ENCODE peak calls at places on chromosomes 12 and 14, in seven cellular contexts. H is stomach, N is tibial artery, S is adrenal gland, E is AG04450, Q is uterus, M is fibroblast of lung. R is an unnamed sample.

GRCh38 chr12:7667025-7667575 is 1.4 kb upstream of the APOBEC1 start:
- DNase-seq in Q (no peak), S (no peak), N (no peak), H (no peak), M (no peak), E (no peak), R (no peak)

GRCh38 chr14:93034671-93034994 is 81.1 kb downstream of the ITPK1 start:
- DNase-seq in E (no peak), Q (no peak), N (no peak), S (no peak), H (no peak), M (no peak), R (no peak)

GRCh38 chr12:69475237-69475984 is 5.2 kb downstream of the FRS2 start:
- DNase-seq in E (no peak), H (no peak), N (no peak), S (no peak), Q (no peak), M (peak; percentile 67), R (no peak)

GRCh38 chr12:11576104-11576503 is 73.4 kb upstream of the ETV6 start:
- DNase-seq in E (no peak), Q (no peak), H (no peak), N (no peak), S (no peak), M (peak; percentile 23), R (no peak)

GRCh38 chr12:6465467-6466183 is 4.9 kb downstream of the VAMP1 start:
- DNase-seq in E (peak; percentile 37), M (peak; percentile 85), H (peak; percentile 53), N (no peak), Q (peak; percentile 38), S (peak; percentile 48), R (no peak)

GRCh38 chr14:23432946-23433345 is 2.5 kb downstream of the MYH7 start:
- DNase-seq in Q (no peak), S (peak; percentile 10), M (no peak), H (no peak), N (peak; percentile 57), E (no peak), R (no peak)

GRCh38 chr14:59190372-59190771 is 1.9 kb downstream of the DAAM1 start:
- DNase-seq in E (no peak), H (no peak), N (no peak), M (no peak), S (peak; percentile 28), Q (no peak), R (no peak)

GRCh38 chr12:6828671-6829531 is 694 bp downstream of the P3H3 start:
- DNase-seq in E (no peak), N (no peak), S (no peak), Q (peak; percentile 53), H (peak; percentile 56), M (peak; percentile 57), R (no peak)

GRCh38 chr14:52348279-52348678 is 34.2 kb downstream of the PTGER2 start:
- DNase-seq in S (no peak), H (no peak), Q (no peak), M (peak; percentile 74), N (no peak), E (no peak), R (no peak)

GRCh38 chr14:53532871-53533270 is 379.7 kb upstream of the DDHD1 start:
- DNase-seq in N (no peak), Q (no peak), M (no peak), S (no peak), E (no peak), H (no peak), R (no peak)

GRCh38 chr12:112303004-112303403 is 79.2 kb downstream of the HECTD4 start:
- DNase-seq in M (peak; percentile 58), S (no peak), Q (no peak), N (no peak), H (no peak), E (peak; percentile 52), R (no peak)

GRCh38 chr12:58564721-58565120 is 355.6 kb downstream of the LRIG3 start:
- DNase-seq in N (no peak), M (peak; percentile 56), H (no peak), Q (no peak), E (peak; percentile 27), S (no peak), R (no peak)

GRCh38 chr14:52015411-52016030 is 26.2 kb downstream of the RTRAF start:
- DNase-seq in N (no peak), S (no peak), E (no peak), M (no peak), H (peak; percentile 68), Q (no peak), R (no peak)

GRCh38 chr12:24198070-24198469 is 248.6 kb upstream of the SOX5 start:
- DNase-seq in N (no peak), H (no peak), E (no peak), M (peak; percentile 15), S (no peak), Q (no peak), R (no peak)

GRCh38 chr12:26843306-26843705 is 10.3 kb upstream of the ITPR2 start:
- DNase-seq in Q (no peak), M (no peak), S (no peak), N (no peak), H (no peak), E (no peak), R (no peak)

GRCh38 chr12:76916170-76916540 is 37.3 kb upstream of the CSRP2 start:
- DNase-seq in N (no peak), Q (no peak), M (no peak), S (no peak), E (no peak), H (no peak), R (no peak)

GRCh38 chr14:96624661-96625435 is 122.7 kb downstream of the PAPOLA start:
- DNase-seq in Q (no peak), M (no peak), H (no peak), N (peak; percentile 54), E (no peak), S (no peak), R (no peak)

GRCh38 chr14:100740196-100740825 is 13.6 kb downstream of the DLK1 start:
- DNase-seq in N (peak; percentile 25), Q (no peak), S (no peak), H (no peak), M (no peak), E (no peak), R (no peak)

GRCh38 chr12:46373303-46374182 is 970 bp upstream of the SLC38A2 start:
- DNase-seq in S (peak; percentile 35), H (peak; percentile 51), E (no peak), N (peak; percentile 82), Q (peak; percentile 60), M (peak; percentile 71), R (peak; percentile 85)

GRCh38 chr14:103143535-103143934 is 20.3 kb downstream of the TNFAIP2 start:
- DNase-seq in S (no peak), N (no peak), E (no peak), H (no peak), M (peak; percentile 60), Q (no peak), R (no peak)

GRCh38 chr12:57079821-57080220 is 1.2 kb upstream of the NEMP1 start:
- DNase-seq in M (no peak), N (no peak), Q (no peak), E (no peak), S (no peak), H (no peak), R (no peak)

GRCh38 chr14:32473476-32473875 is 144.4 kb downstream of the AKAP6 start:
- DNase-seq in E (no peak), N (no peak), H (no peak), Q (peak; percentile 25), S (no peak), M (no peak), R (no peak)

GRCh38 chr12:49894754-49895153 is 8.9 kb downstream of the FAIM2 start:
- DNase-seq in H (no peak), M (no peak), S (no peak), N (no peak), E (no peak), Q (no peak), R (no peak)

GRCh38 chr12:102896067-102896466 is 21.0 kb downstream of the PAH start:
- DNase-seq in Q (no peak), E (no peak), S (no peak), H (no peak), M (no peak), N (no peak), R (no peak)

GRCh38 chr12:94643585-94643984 is 6.8 kb downstream of the TMCC3 start:
- DNase-seq in S (peak; percentile 53), Q (no peak), N (no peak), H (no peak), M (no peak), E (no peak), R (no peak)

DNA sequence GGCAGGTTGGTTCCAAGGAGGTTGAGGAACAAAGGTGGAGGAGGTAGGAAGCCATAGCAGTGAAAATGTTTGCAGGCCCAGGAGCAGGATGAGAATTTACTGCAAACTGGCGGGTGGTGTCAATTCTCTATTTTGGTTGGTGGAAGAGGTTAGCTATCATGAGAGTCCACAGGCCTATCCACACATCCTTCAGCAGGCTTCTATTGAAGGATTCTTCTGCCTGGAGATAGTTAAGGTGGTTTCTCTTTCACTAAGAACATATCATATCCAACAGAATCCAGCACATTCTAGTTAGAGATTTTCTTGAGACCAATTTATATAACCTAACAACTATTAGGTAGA is 68.9 kb upstream of the DYRK2 start:
- DNase-seq in H (no peak), S (no peak), Q (no peak), M (no peak), E (no peak), N (no peak), R (no peak)
- H3K4me3 ChIP-seq in H (no peak overlapping the region), S (no peak overlapping the region), Q (no peak overlapping the region), M (no peak overlapping the region), E (no peak overlapping the region), N (no peak overlapping the region), R (no peak overlapping the region)

GRCh38 chr12:124740691-124741137 is 123.0 kb downstream of the SCARB1 start:
- DNase-seq in M (no peak), H (peak; percentile 78), S (peak; percentile 53), N (peak; percentile 84), E (no peak), Q (no peak), R (no peak)
- TF ChIP-seq CTCF in M (no peak), H (no peak), S (no peak), N (no peak), E (no peak), Q (peak; percentile 10), R (no peak)

GRCh38 chr14:101899263-101899662 is 65.1 kb upstream of the DYNC1H1 start:
- DNase-seq in N (no peak), M (no peak), S (no peak), E (no peak), H (no peak), Q (no peak), R (no peak)

GRCh38 chr14:101897326-101897725 is 67.0 kb upstream of the DYNC1H1 start:
- DNase-seq in M (no peak), S (no peak), E (no peak), N (no peak), H (no peak), Q (no peak), R (no peak)

GRCh38 chr14:101895256-101895655 is 69.1 kb upstream of the DYNC1H1 start:
- DNase-seq in N (no peak), M (no peak), E (no peak), Q (no peak), S (no peak), H (no peak), R (no peak)

GRCh38 chr14:101900253-101900652 is 64.1 kb upstream of the DYNC1H1 start:
- DNase-seq in Q (no peak), H (no peak), S (no peak), N (no peak), M (no peak), E (no peak), R (no peak)

GRCh38 chr14:101898416-101898815 is 66.0 kb upstream of the DYNC1H1 start:
- DNase-seq in Q (no peak), M (no peak), E (no peak), H (no peak), N (no peak), S (no peak), R (no peak)
- H3K27ac ChIP-seq in Q (no peak overlapping the region), M (no peak overlapping the region), E (no peak overlapping the region), H (no peak overlapping the region), N (no peak overlapping the region), S (no peak overlapping the region), R (no peak overlapping the region)

GRCh38 chr14:49971156-49972141 is 78.6 kb downstream of the ARF6 start:
- DNase-seq in M (peak; percentile 84), E (no peak), Q (no peak), N (no peak), S (no peak), H (no peak), R (no peak)
- H3K4me3 ChIP-seq in M (peak overlapping the region; percentile 39), E (peak overlapping the region; percentile 36), Q (no peak overlapping the region), N (no peak overlapping the region), S (no peak overlapping the region), H (no peak overlapping the region), R (no peak overlapping the region)